ENCODE peak calls at places on chromosomes 3 and 15, in eight cellular contexts. One of them, this sample, is unnamed.
A peak's percentile ranks its signal among the peaks of the same experiment; 100 is the strongest.

GRCh38 chr3:184227481-184227935 is 1.9 kb upstream of the VWA5B2 start:
- DNase-seq in left ventricle myocardium inferior: no peak
- DNase-seq in OCI-LY7: peak; percentile 65
- DNase-seq in cardiac muscle cell: peak; percentile 32
- DNase-seq in RWPE1: no peak
- DNase-seq in heart right ventricle: no peak
- DNase-seq in suprapubic skin: no peak
- DNase-seq in heart left ventricle: no peak
- DNase-seq in this sample: no peak

GRCh38 chr3:143464850-143465249 is 345.3 kb downstream of the CHST2 start:
- DNase-seq in left ventricle myocardium inferior: no peak
- DNase-seq in OCI-LY7: no peak
- DNase-seq in cardiac muscle cell: no peak
- DNase-seq in RWPE1: no peak
- DNase-seq in heart right ventricle: no peak
- DNase-seq in suprapubic skin: no peak
- DNase-seq in heart left ventricle: no peak
- DNase-seq in this sample: peak; percentile 56

GRCh38 chr3:160883373-160883772 is 127.3 kb downstream of the PPM1L start:
- DNase-seq in left ventricle myocardium inferior: no peak
- DNase-seq in OCI-LY7: no peak
- DNase-seq in cardiac muscle cell: no peak
- DNase-seq in RWPE1: no peak
- DNase-seq in heart right ventricle: no peak
- DNase-seq in suprapubic skin: no peak
- DNase-seq in heart left ventricle: no peak
- DNase-seq in this sample: no peak

GRCh38 chr3:88003115-88003755 is 55.6 kb downstream of the CGGBP1 start:
- DNase-seq in left ventricle myocardium inferior: no peak
- DNase-seq in OCI-LY7: peak; percentile 49
- DNase-seq in cardiac muscle cell: peak; percentile 76
- DNase-seq in RWPE1: peak; percentile 11
- DNase-seq in heart right ventricle: no peak
- DNase-seq in suprapubic skin: no peak
- DNase-seq in heart left ventricle: no peak
- DNase-seq in this sample: no peak

GRCh38 chr15:56960116-56960515 is 41.7 kb downstream of the TCF12 start:
- DNase-seq in left ventricle myocardium inferior: no peak
- DNase-seq in OCI-LY7: no peak
- DNase-seq in cardiac muscle cell: no peak
- DNase-seq in RWPE1: no peak
- DNase-seq in heart right ventricle: no peak
- DNase-seq in suprapubic skin: no peak
- DNase-seq in heart left ventricle: no peak
- DNase-seq in this sample: no peak

GRCh38 chr3:183824761-183825379 is 507 bp downstream of the MAP6D1 start:
- DNase-seq in left ventricle myocardium inferior: no peak
- DNase-seq in OCI-LY7: no peak
- DNase-seq in cardiac muscle cell: peak; percentile 9
- DNase-seq in RWPE1: peak; percentile 20
- DNase-seq in heart right ventricle: no peak
- DNase-seq in suprapubic skin: peak; percentile 69
- DNase-seq in heart left ventricle: no peak
- DNase-seq in this sample: peak; percentile 22

GRCh38 chr3:87062685-87063084 is 71.7 kb upstream of the VGLL3 start:
- DNase-seq in left ventricle myocardium inferior: no peak
- DNase-seq in OCI-LY7: no peak
- DNase-seq in cardiac muscle cell: no peak
- DNase-seq in RWPE1: no peak
- DNase-seq in heart right ventricle: no peak
- DNase-seq in suprapubic skin: no peak
- DNase-seq in heart left ventricle: no peak
- DNase-seq in this sample: no peak

GRCh38 chr3:55746808-55747413 is 259.8 kb upstream of the WNT5A start:
- DNase-seq in left ventricle myocardium inferior: no peak
- DNase-seq in OCI-LY7: peak; percentile 67
- DNase-seq in cardiac muscle cell: peak; percentile 33
- DNase-seq in RWPE1: peak; percentile 7
- DNase-seq in heart right ventricle: no peak
- DNase-seq in suprapubic skin: no peak
- DNase-seq in heart left ventricle: no peak
- DNase-seq in this sample: no peak

GRCh38 chr3:183287301-183287971 is 34.4 kb downstream of the B3GNT5 start:
- DNase-seq in left ventricle myocardium inferior: no peak
- DNase-seq in OCI-LY7: no peak
- DNase-seq in cardiac muscle cell: peak; percentile 98
- DNase-seq in RWPE1: peak; percentile 68
- DNase-seq in heart right ventricle: no peak
- DNase-seq in suprapubic skin: no peak
- DNase-seq in heart left ventricle: no peak
- DNase-seq in this sample: peak; percentile 72

GRCh38 chr3:178767558-178767957 is 231.3 kb downstream of the KCNMB2 start:
- DNase-seq in left ventricle myocardium inferior: no peak
- DNase-seq in OCI-LY7: no peak
- DNase-seq in cardiac muscle cell: no peak
- DNase-seq in RWPE1: no peak
- DNase-seq in heart right ventricle: no peak
- DNase-seq in suprapubic skin: no peak
- DNase-seq in heart left ventricle: no peak
- DNase-seq in this sample: no peak

GRCh38 chr3:140942221-140943104 is 827 bp downstream of the SLC25A36 start:
- DNase-seq in left ventricle myocardium inferior: peak; percentile 61
- DNase-seq in OCI-LY7: peak; percentile 80
- DNase-seq in cardiac muscle cell: peak; percentile 68
- DNase-seq in RWPE1: peak; percentile 44
- DNase-seq in heart right ventricle: peak; percentile 47
- DNase-seq in suprapubic skin: peak; percentile 80
- DNase-seq in heart left ventricle: peak; percentile 65
- DNase-seq in this sample: peak; percentile 60

GRCh38 chr3:157156844-157157635 is 2.9 kb downstream of the CCNL1 start:
- DNase-seq in left ventricle myocardium inferior: no peak
- DNase-seq in OCI-LY7: no peak
- DNase-seq in cardiac muscle cell: no peak
- DNase-seq in RWPE1: no peak
- DNase-seq in heart right ventricle: no peak
- DNase-seq in suprapubic skin: no peak
- DNase-seq in heart left ventricle: no peak
- DNase-seq in this sample: no peak

GRCh38 chr3:195794708-195795107 is 17.0 kb downstream of the MUC4 start:
- DNase-seq in left ventricle myocardium inferior: no peak
- DNase-seq in OCI-LY7: no peak
- DNase-seq in cardiac muscle cell: no peak
- DNase-seq in RWPE1: no peak
- DNase-seq in heart right ventricle: no peak
- DNase-seq in suprapubic skin: no peak
- DNase-seq in heart left ventricle: no peak
- DNase-seq in this sample: no peak

GRCh38 chr3:23172059-23172458 is 31.1 kb upstream of the UBE2E2 start:
- DNase-seq in left ventricle myocardium inferior: no peak
- DNase-seq in OCI-LY7: no peak
- DNase-seq in cardiac muscle cell: no peak
- DNase-seq in RWPE1: peak; percentile 54
- DNase-seq in heart right ventricle: no peak
- DNase-seq in suprapubic skin: no peak
- DNase-seq in heart left ventricle: no peak
- DNase-seq in this sample: no peak

GRCh38 chr3:120181632-120182031 is 87.4 kb upstream of the GSK3B start:
- DNase-seq in left ventricle myocardium inferior: no peak
- DNase-seq in OCI-LY7: peak; percentile 5
- DNase-seq in cardiac muscle cell: no peak
- DNase-seq in RWPE1: no peak
- DNase-seq in heart right ventricle: no peak
- DNase-seq in suprapubic skin: no peak
- DNase-seq in heart left ventricle: no peak
- DNase-seq in this sample: no peak

GRCh38 chr3:170602556-170602955 is 16.7 kb upstream of the SLC7A14 start:
- DNase-seq in left ventricle myocardium inferior: no peak
- DNase-seq in OCI-LY7: no peak
- DNase-seq in cardiac muscle cell: no peak
- DNase-seq in RWPE1: no peak
- DNase-seq in heart right ventricle: no peak
- DNase-seq in suprapubic skin: no peak
- DNase-seq in heart left ventricle: no peak
- DNase-seq in this sample: no peak

GRCh38 chr3:16277471-16277870 is 12.5 kb downstream of the OXNAD1 start:
- DNase-seq in left ventricle myocardium inferior: no peak
- DNase-seq in OCI-LY7: no peak
- DNase-seq in cardiac muscle cell: no peak
- DNase-seq in RWPE1: no peak
- DNase-seq in heart right ventricle: no peak
- DNase-seq in suprapubic skin: no peak
- DNase-seq in heart left ventricle: no peak
- DNase-seq in this sample: no peak

GRCh38 chr3:181694805-181695660 is 16.7 kb upstream of the SOX2 start:
- DNase-seq in left ventricle myocardium inferior: peak; percentile 40
- DNase-seq in OCI-LY7: no peak
- DNase-seq in cardiac muscle cell: peak; percentile 42
- DNase-seq in RWPE1: no peak
- DNase-seq in heart right ventricle: peak; percentile 27
- DNase-seq in suprapubic skin: no peak
- DNase-seq in heart left ventricle: peak; percentile 58
- DNase-seq in this sample: peak; percentile 68

GRCh38 chr15:45114076-45114750 is at the start of the genes DUOX2 and DUOXA2:
- DNase-seq in left ventricle myocardium inferior: no peak
- DNase-seq in OCI-LY7: no peak
- DNase-seq in cardiac muscle cell: no peak
- DNase-seq in RWPE1: no peak
- DNase-seq in heart right ventricle: no peak
- DNase-seq in suprapubic skin: no peak
- DNase-seq in heart left ventricle: no peak
- DNase-seq in this sample: no peak

GRCh38 chr3:66797916-66798560 is 200.1 kb upstream of the KBTBD8 start:
- DNase-seq in left ventricle myocardium inferior: peak; percentile 31
- DNase-seq in OCI-LY7: no peak
- DNase-seq in cardiac muscle cell: peak; percentile 74
- DNase-seq in RWPE1: no peak
- DNase-seq in heart right ventricle: peak; percentile 37
- DNase-seq in suprapubic skin: no peak
- DNase-seq in heart left ventricle: peak; percentile 29
- DNase-seq in this sample: peak; percentile 29

GRCh38 chr3:53153267-53153823 is 7.7 kb upstream of the PRKCD start:
- DNase-seq in left ventricle myocardium inferior: no peak
- DNase-seq in OCI-LY7: no peak
- DNase-seq in cardiac muscle cell: no peak
- DNase-seq in RWPE1: no peak
- DNase-seq in heart right ventricle: no peak
- DNase-seq in suprapubic skin: no peak
- DNase-seq in heart left ventricle: no peak
- DNase-seq in this sample: no peak
- H3K27ac ChIP-seq in left ventricle myocardium inferior: no peak overlapping the region
- H3K27ac ChIP-seq in OCI-LY7: no peak overlapping the region
- H3K27ac ChIP-seq in cardiac muscle cell: no peak overlapping the region
- H3K27ac ChIP-seq in RWPE1: peak overlapping the region; percentile 69
- H3K27ac ChIP-seq in heart right ventricle: no peak overlapping the region
- H3K27ac ChIP-seq in suprapubic skin: no peak overlapping the region
- H3K27ac ChIP-seq in heart left ventricle: no peak overlapping the region
- H3K27ac ChIP-seq in this sample: no peak overlapping the region

GRCh38 chr15:95018888-95019545 is 787.7 kb downstream of the MCTP2 start:
- DNase-seq in left ventricle myocardium inferior: no peak
- DNase-seq in OCI-LY7: no peak
- DNase-seq in cardiac muscle cell: peak; percentile 69
- DNase-seq in RWPE1: peak; percentile 55
- DNase-seq in heart right ventricle: no peak
- DNase-seq in suprapubic skin: no peak
- DNase-seq in heart left ventricle: no peak
- DNase-seq in this sample: no peak

GRCh38 chr15:95025924-95026728 is 794.8 kb downstream of the MCTP2 start:
- DNase-seq in left ventricle myocardium inferior: peak; percentile 29
- DNase-seq in OCI-LY7: peak; percentile 19
- DNase-seq in cardiac muscle cell: peak; percentile 77
- DNase-seq in RWPE1: peak; percentile 65
- DNase-seq in heart right ventricle: peak; percentile 54
- DNase-seq in suprapubic skin: no peak
- DNase-seq in heart left ventricle: no peak
- DNase-seq in this sample: no peak

GRCh38 chr15:95021816-95022215 is 790.5 kb downstream of the MCTP2 start:
- DNase-seq in left ventricle myocardium inferior: no peak
- DNase-seq in OCI-LY7: no peak
- DNase-seq in cardiac muscle cell: no peak
- DNase-seq in RWPE1: no peak
- DNase-seq in heart right ventricle: no peak
- DNase-seq in suprapubic skin: no peak
- DNase-seq in heart left ventricle: no peak
- DNase-seq in this sample: no peak

GRCh38 chr15:95019907-95020306 is 788.5 kb downstream of the MCTP2 start:
- DNase-seq in left ventricle myocardium inferior: no peak
- DNase-seq in OCI-LY7: no peak
- DNase-seq in cardiac muscle cell: no peak
- DNase-seq in RWPE1: no peak
- DNase-seq in heart right ventricle: no peak
- DNase-seq in suprapubic skin: no peak
- DNase-seq in heart left ventricle: no peak
- DNase-seq in this sample: no peak

GRCh38 chr15:95024388-95024787 is 793.0 kb downstream of the MCTP2 start:
- DNase-seq in left ventricle myocardium inferior: no peak
- DNase-seq in OCI-LY7: peak; percentile 19
- DNase-seq in cardiac muscle cell: peak; percentile 58
- DNase-seq in RWPE1: peak; percentile 5
- DNase-seq in heart right ventricle: no peak
- DNase-seq in suprapubic skin: no peak
- DNase-seq in heart left ventricle: no peak
- DNase-seq in this sample: no peak
- TF ChIP-seq CTCF in left ventricle myocardium inferior: peak; percentile 52
- TF ChIP-seq CTCF in OCI-LY7: peak; percentile 71
- TF ChIP-seq CTCF in cardiac muscle cell: peak; percentile 62
- TF ChIP-seq CTCF in RWPE1: peak; percentile 33
- TF ChIP-seq CTCF in heart right ventricle: peak; percentile 6
- TF ChIP-seq CTCF in suprapubic skin: no peak
- TF ChIP-seq CTCF in heart left ventricle: no peak
- TF ChIP-seq CTCF in this sample: peak; percentile 24

GRCh38 chr3:11455977-11456376 is 183.8 kb downstream of the ATG7 start:
- DNase-seq in left ventricle myocardium inferior: no peak
- DNase-seq in OCI-LY7: no peak
- DNase-seq in cardiac muscle cell: peak; percentile 78
- DNase-seq in RWPE1: no peak
- DNase-seq in heart right ventricle: no peak
- DNase-seq in suprapubic skin: no peak
- DNase-seq in heart left ventricle: no peak
- DNase-seq in this sample: no peak
- H3K27ac ChIP-seq in left ventricle myocardium inferior: no peak overlapping the region
- H3K27ac ChIP-seq in OCI-LY7: no peak overlapping the region
- H3K27ac ChIP-seq in cardiac muscle cell: no peak overlapping the region
- H3K27ac ChIP-seq in RWPE1: no peak overlapping the region
- H3K27ac ChIP-seq in heart right ventricle: no peak overlapping the region
- H3K27ac ChIP-seq in suprapubic skin: no peak overlapping the region
- H3K27ac ChIP-seq in heart left ventricle: no peak overlapping the region
- H3K27ac ChIP-seq in this sample: no peak overlapping the region

DNA sequence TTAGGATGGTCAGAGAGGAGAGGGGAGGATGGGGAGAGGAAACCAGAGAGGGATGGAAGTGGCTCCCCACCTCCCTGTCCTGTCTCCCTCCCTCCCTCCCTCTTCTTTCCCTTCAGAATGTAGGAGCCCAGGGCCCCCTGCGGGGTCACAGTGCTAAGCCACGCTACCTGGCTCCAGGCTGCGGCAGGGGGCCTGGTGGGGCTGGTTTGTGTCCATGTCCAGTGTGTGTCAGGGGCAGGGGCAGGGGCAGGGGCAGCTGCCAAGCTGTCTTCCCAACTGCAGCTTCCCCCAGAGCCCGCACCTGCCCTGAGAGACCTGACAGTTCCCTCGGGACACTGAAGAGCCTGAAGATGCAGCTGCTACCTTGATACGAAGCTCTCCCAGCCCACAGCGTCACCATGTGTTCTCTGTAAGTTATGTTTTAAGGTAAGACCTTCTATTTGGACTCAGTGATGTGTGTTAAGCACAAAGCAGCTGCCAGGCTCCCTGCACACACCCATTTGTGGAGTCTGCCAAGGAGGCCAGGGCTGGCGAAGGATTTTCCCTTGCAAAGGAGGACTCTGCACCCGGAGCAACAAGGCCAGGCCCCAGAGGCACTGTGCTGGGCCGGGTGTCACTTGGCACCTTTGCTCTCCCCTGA is 121.8 kb upstream of the SMAD3 start:
- DNase-seq in left ventricle myocardium inferior: no peak
- DNase-seq in OCI-LY7: peak; percentile 93
- DNase-seq in cardiac muscle cell: no peak
- DNase-seq in RWPE1: no peak
- DNase-seq in heart right ventricle: no peak
- DNase-seq in suprapubic skin: no peak
- DNase-seq in heart left ventricle: no peak
- DNase-seq in this sample: no peak
- TF ChIP-seq CTCF in left ventricle myocardium inferior: no peak
- TF ChIP-seq CTCF in OCI-LY7: peak; percentile 72
- TF ChIP-seq CTCF in cardiac muscle cell: no peak
- TF ChIP-seq CTCF in RWPE1: no peak
- TF ChIP-seq CTCF in heart right ventricle: no peak
- TF ChIP-seq CTCF in suprapubic skin: no peak
- TF ChIP-seq CTCF in heart left ventricle: no peak
- TF ChIP-seq CTCF in this sample: no peak

This sample was measured in psoas muscle.